ENCODE peak calls at places on chromosomes 7 and 10, in six cellular contexts. X is CD4-positive, CD25-positive, alpha-beta regulatory T cell; R is hepatocyte; A is CD8-positive, alpha-beta T cell; H is IMR-90; Z is tibial artery. U is an unnamed sample. For H3K4me1, the result is how much of the 10 kb centered on the place peaks cover.

GRCh38 chr10:6022693-6023092 is 39.5 kb downstream of the IL2RA start:
- DNase-seq in X (no peak), R (no peak), A (no peak), H (no peak), Z (no peak), U (no peak)

GRCh38 chr10:14553434-14553833 is 221.3 kb downstream of the FAM107B start:
- DNase-seq in X (no peak), R (no peak), A (no peak), H (peak), Z (no peak), U (no peak)

GRCh38 chr7:50727072-50727471 is 55.6 kb downstream of the GRB10 start:
- DNase-seq in X (no peak), R (no peak), A (no peak), H (peak), Z (no peak), U (no peak)

GRCh38 chr10:121734517-121735137 is 136.4 kb upstream of the FGFR2 start:
- DNase-seq in X (no peak), R (peak), A (no peak), H (no peak), Z (no peak), U (no peak)

GRCh38 chr10:86341361-86341811 is 25.2 kb downstream of the GRID1 start:
- DNase-seq in X (no peak), R (no peak), A (no peak), H (no peak), Z (no peak), U (no peak)

GRCh38 chr10:24680647-24681475 is 42.8 kb downstream of the ARHGAP21 start:
- DNase-seq in X (no peak), R (no peak), A (no peak), H (peak), Z (no peak), U (no peak)

GRCh38 chr7:32242436-32242835 is 172.2 kb upstream of the PDE1C start:
- DNase-seq in X (no peak), R (no peak), A (no peak), H (no peak), Z (no peak), U (no peak)

GRCh38 chr10:62903828-62904227 is 87.7 kb upstream of the EGR2 start:
- DNase-seq in X (no peak), R (no peak), A (no peak), H (no peak), Z (no peak), U (no peak)

GRCh38 chr7:2461268-2462026 is 14.8 kb downstream of the GRIFIN start:
- DNase-seq in X (no peak), R (no peak), A (no peak), H (no peak), Z (no peak), U (no peak)

GRCh38 chr7:40964610-40965009 is 738.3 kb downstream of the INHBA start:
- DNase-seq in X (no peak), R (no peak), A (no peak), H (no peak), Z (no peak), U (no peak)

DNA sequence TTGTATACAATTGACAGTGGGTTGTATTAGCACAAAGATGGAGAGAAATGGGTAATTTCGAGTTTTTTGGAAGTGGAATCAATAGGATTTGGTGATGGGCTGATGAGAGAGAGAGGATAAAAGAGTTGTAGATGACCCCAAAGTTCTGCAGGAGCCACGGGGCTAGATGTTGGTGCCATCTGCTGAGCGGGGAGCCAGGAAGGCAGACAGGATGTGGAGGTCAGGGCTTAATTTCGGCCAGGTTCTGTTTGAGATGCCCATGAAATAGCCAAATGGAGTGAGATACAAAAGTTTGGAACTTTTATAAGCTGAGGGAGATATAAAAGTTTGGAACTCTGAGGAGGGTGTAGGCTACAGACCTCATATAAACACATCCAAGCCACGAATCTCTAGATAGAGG is 2.1 kb downstream of the GIMAP4 start:
- DNase-seq in X (no peak), R (no peak), A (peak), H (no peak), Z (no peak), U (no peak)
- H3K4me3 ChIP-seq in X (peak), R (no peak), A (peak), H (no peak), Z (no peak), U (no peak)

DNA sequence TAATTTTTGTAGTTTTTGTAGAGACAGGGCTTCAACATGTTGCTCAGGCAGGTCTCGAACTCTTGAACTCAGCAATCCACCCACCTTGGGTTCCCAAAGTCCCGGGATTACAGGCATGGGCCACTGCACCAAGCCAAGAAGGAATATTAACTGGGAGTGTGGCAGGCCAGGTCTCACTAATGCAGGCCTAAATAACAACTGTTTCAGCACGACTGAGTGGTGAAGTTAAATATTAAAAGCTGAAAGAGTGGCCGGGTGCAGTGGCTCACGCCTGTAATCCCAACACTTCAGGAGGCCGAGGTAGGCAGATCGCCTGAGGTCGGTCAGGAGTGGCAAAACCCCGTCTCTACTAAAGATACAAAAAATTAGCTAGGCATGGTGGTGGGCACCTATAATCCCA is 21.1 kb downstream of the CHUK start:
- DNase-seq in X (no peak), R (no peak), A (no peak), H (no peak), Z (no peak), U (no peak)
- H3K4me1 ChIP-seq in X (under half), R (under half), A (under half), H (under half), Z (under half), U (under half)

DNA sequence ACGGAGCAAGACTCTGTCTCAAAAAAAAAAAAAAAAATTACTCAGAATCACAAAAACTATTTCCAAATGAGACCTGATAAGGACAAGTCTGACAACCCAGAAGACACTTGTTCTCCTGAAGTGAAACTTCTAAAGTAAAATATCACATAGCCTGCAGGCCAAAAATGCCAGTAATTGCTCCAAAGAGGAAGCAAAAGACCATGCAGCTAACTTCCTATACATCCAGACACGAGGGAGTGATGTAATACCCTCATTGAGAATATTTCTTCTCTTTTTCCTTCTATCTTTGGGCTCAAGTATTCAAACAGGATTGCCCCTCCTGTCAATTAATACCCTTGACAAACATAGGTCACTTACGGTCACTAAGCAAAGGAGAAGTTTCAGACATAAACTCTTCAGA is 31.2 kb downstream of the ARMH3 start:
- DNase-seq in X (no peak), R (no peak), A (no peak), H (no peak), Z (no peak), U (no peak)
- H3K4me3 ChIP-seq in X (no peak), R (no peak), A (no peak), H (no peak), Z (no peak), U (no peak)

GRCh38 chr7:30473903-30474302 is 4.7 kb downstream of the NOD1 start:
- DNase-seq in X (no peak), R (no peak), A (no peak), H (no peak), Z (no peak), U (no peak)
- H3K4me1 ChIP-seq in X (under half), R (half or more), A (under half), H (under half), Z (under half), U (under half)

U was measured in ascending aorta.